ENCODE peak calls at places on chromosomes 7 and 10, in four cellular contexts. G, C, P and J are unnamed samples.

GRCh38 chr7:127035203-127035849 is 217.4 kb downstream of the GRM8 start:
- DNase-seq in P (peak; percentile 22), G (peak; percentile 65), C (no peak), J (peak; percentile 23)

GRCh38 chr7:131627589-131628212 is 71.3 kb upstream of the PODXL start:
- DNase-seq in P (no peak), C (no peak), G (no peak), J (peak; percentile 34)

GRCh38 chr10:75247797-75248196 is 12.0 kb upstream of the COMTD1 start:
- DNase-seq in P (no peak), C (peak; percentile 33), G (peak; percentile 76), J (no peak)

GRCh38 chr10:102610499-102610898 is 33.8 kb upstream of the TRIM8 start:
- DNase-seq in G (no peak), P (no peak), C (no peak), J (no peak)

GRCh38 chr10:75428434-75429158 is 2.8 kb upstream of the LRMDA start:
- DNase-seq in C (no peak), P (no peak), G (no peak), J (no peak)

GRCh38 chr10:6530966-6531365 is 49.1 kb downstream of the PRKCQ start:
- DNase-seq in G (no peak), C (no peak), P (no peak), J (no peak)

GRCh38 chr7:7321681-7322080 is 139.3 kb downstream of the C1GALT1 start:
- DNase-seq in C (no peak), P (peak; percentile 38), G (peak; percentile 52), J (no peak)

GRCh38 chr7:136523581-136523980 is 344.9 kb upstream of the CHRM2 start:
- DNase-seq in C (no peak), G (no peak), P (no peak), J (no peak)

GRCh38 chr7:12715372-12716133 is 28.1 kb downstream of the ARL4A start:
- DNase-seq in G (peak; percentile 69), P (peak; percentile 80), C (peak; percentile 50), J (peak; percentile 83)

GRCh38 chr7:131249003-131249402 is 78.7 kb upstream of the MKLN1 start:
- DNase-seq in P (peak; percentile 30), C (peak; percentile 27), G (no peak), J (peak; percentile 77)

GRCh38 chr7:25854608-25855497 is 297.1 kb upstream of the NFE2L3 start:
- DNase-seq in G (no peak), P (peak; percentile 86), C (no peak), J (no peak)

GRCh38 chr7:77200542-77200941 is 923 bp upstream of the FGL2 start:
- DNase-seq in G (no peak), P (no peak), C (no peak), J (no peak)

GRCh38 chr7:77199008-77199966 is at the start of gene FGL2:
- DNase-seq in C (peak; percentile 49), P (peak; percentile 70), G (peak; percentile 65), J (peak; percentile 83)

GRCh38 chr7:77202544-77202976 is 2.9 kb upstream of the FGL2 start:
- DNase-seq in C (no peak), G (no peak), P (no peak), J (no peak)

GRCh38 chr7:77197135-77197534 is 2.5 kb downstream of the FGL2 start:
- DNase-seq in C (no peak), G (no peak), P (peak; percentile 63), J (no peak)
- H3K27ac ChIP-seq in C (no peak overlapping the region), G (no peak overlapping the region), P (no peak overlapping the region), J (no peak overlapping the region)

GRCh38 chr7:94452257-94452656 is 57.4 kb upstream of the CASD1 start:
- DNase-seq in C (no peak), G (no peak), P (no peak), J (no peak)
- TF ChIP-seq CTCF in C (no peak), G (no peak), P (no peak), J (no peak)

DNA sequence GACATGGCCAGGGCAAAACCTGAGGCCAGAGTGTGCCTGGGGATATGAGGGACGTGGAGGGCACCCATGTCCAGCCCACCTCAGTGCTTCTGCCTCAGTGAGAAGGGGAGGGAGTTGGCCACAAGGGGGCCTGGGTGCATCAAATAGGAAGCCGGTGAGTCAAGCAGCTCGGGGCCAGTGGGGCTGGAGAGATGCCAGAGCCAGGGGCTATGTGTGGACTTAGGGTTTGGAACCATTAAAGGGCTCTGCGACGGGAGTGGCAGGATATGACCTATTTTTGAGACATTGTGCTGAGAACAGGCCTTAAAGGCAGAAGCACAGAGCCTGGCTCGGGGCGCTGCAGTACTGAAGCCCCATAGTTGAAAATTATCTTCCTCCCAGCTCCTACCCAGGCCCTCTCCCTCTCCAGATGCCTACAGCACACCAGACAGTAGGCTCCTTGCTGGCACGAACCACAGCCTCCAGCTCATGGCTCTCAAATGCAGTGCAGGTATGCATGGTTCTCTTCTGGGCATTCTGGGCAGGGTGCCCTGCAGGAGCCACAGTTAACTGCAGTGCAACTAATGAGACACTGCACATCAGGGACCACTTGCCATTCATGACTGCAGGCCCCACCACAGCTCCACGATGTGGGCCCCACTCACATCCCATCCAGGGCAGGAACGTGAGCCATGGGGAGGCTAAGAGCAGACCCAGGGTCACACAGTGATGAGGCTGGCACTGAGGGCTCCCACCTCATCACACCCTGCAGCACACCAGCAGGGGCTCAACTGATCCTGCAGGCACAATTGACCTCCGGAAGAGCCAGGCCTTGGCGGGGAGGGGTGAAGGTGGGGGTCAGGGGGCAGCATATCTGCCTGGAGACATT is 7.2 kb upstream of the PGAM2 start:
- DNase-seq in C (peak; percentile 81), G (peak; percentile 73), P (peak; percentile 62), J (peak; percentile 75)
- H3K27ac ChIP-seq in C (peak overlapping the region; percentile 85), G (no peak overlapping the region), P (peak overlapping the region; percentile 89), J (no peak overlapping the region)

GRCh38 chr7:27097686-27098492 is 2.1 kb upstream of the HOXA1 start:
- DNase-seq in G (no peak), P (peak; percentile 45), C (no peak), J (peak; percentile 80)

GRCh38 chr7:27096756-27097514 is 1.1 kb upstream of the HOXA1 start:
- DNase-seq in C (no peak), P (peak; percentile 49), G (no peak), J (peak; percentile 87)

GRCh38 chr7:27094304-27095049 is 1.3 kb downstream of the HOXA1 start:
- DNase-seq in G (no peak), C (no peak), P (no peak), J (no peak)

GRCh38 chr7:27095050-27095896 is 527 bp downstream of the HOXA1 start:
- DNase-seq in C (no peak), G (no peak), P (no peak), J (no peak)

GRCh38 chr7:27095897-27096755 is at the start of gene HOXA1:
- DNase-seq in G (peak; percentile 77), P (peak; percentile 92), C (no peak), J (peak; percentile 90)
- TF ChIP-seq CTCF in G (no peak), P (no peak), C (no peak), J (no peak)

DNA sequence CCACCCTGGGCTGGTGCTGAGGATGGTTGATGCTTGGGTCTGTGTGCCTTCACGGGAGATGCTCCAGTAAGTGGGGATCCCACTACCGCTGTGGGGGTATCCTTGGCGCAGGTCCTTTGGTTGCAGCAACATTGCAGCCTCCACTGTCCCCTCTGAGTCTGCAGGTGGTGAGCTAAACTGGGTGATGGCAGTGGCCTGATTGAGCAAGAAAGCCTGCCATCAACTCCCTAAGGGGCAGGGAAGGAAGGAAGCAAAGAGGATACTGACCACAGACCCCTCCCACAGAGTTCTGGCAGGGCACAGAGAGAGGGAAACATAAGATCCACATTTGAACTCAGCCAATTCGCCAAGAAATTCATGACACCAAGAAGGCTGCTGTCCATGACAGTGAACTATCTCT is 43.2 kb downstream of the MYO1G start:
- DNase-seq in C (no peak), P (no peak), G (no peak), J (no peak)
- H3K27ac ChIP-seq in C (no peak overlapping the region), P (no peak overlapping the region), G (no peak overlapping the region), J (no peak overlapping the region)

DNA sequence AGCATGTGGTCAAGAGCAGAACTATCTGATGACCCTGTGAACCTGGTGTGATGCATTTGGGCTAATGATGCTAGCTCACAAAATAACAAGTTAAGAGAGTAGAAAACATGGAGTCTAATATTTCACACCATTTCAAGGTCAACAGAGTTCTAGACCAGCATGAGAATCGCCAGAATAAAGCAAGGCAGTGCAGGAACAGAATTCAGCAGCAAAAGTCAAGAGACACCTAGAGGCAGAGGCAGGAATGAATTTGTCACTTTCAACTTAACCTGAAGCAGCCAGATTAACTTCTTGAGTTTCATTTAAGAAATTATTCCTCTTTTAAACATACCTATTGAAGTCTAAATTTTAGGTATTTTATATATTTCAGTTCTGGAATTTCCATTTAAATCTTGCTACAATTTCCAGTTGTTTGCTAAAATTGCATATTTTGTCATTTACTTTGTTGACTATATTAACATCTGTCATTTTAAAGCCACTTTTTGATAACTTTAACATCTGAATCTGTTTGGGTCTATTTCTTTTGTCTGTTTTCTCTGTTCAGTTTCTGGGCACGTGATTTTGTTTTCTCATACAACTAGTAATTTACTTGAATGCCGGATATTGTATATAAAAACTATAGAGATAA is 44.2 kb upstream of the PRSS58 start:
- DNase-seq in G (no peak), P (no peak), C (no peak), J (no peak)
- TF ChIP-seq CTCF in G (peak; percentile 52), P (peak; percentile 31), C (no peak), J (no peak)

DNA sequence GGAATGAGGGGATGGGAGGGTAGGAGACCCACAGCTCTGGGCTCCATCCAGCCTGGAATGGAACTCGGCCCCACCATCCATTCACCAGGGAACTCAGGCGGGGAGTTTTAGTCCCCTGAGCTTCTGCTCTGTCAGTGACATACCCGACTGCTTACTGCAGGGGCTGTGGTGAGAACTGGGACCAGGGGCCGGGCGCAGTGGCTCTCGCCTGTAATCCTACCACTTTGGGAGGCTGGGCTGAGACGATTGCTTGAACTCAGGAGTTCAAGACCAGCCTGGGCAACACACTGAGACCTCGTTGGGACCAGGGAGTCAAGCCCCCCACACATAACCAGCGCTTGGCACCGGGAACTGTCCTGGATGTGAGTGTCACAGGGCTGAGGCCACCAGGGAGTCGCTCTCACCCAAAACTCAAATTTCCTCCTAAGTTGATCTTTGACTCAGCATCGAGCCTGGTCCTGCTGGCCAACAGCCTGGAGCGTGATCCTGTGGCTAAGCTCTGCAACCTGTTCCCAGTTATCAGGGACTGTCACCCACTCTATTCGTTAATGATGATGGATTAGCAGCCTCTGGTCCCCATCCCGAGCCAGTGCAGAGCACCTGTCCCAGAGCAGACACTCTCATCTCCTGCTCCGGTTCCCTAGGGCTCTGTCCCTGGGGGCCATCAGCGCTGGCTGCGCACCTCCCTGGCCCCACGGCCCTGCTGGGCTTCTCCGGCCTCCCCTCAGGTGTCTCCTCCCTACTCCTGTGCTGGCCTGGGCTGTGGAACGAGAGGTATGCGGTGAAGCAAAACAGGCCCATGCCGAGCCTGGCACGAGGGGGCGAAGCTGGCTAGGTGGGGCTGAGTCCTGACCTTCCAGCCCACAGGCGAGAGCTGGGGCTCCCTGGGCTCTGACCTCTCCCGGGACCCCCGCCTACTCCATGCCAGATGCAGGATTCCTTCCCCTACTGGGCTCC is 902 bp upstream of the CLDN15 start:
- DNase-seq in C (no peak), P (no peak), G (peak; percentile 63), J (no peak)
- H3K27ac ChIP-seq in C (peak overlapping the region; percentile 90), P (peak overlapping the region; percentile 52), G (peak overlapping the region; percentile 79), J (peak overlapping the region; percentile 65)